ENCODE peak calls at places on chromosomes 6 and 20, in six cellular contexts. F, G, X, B, I and K are unnamed samples.
A peak's percentile ranks its signal among the peaks of the same experiment; 100 is the strongest.

GRCh38 chr20:37501940-37502339 is 19.1 kb upstream of the NNAT start:
- DNase-seq in F (no peak), G (no peak), X (peak; percentile 29), B (no peak), I (no peak), K (no peak)

GRCh38 chr6:131949909-131950766 is 1.0 kb downstream of the CCN2 start:
- DNase-seq in F (no peak), G (peak; percentile 75), X (peak; percentile 75), B (no peak), I (peak; percentile 55), K (no peak)

GRCh38 chr6:9095671-9096260 is 660.4 kb upstream of the SLC35B3 start:
- DNase-seq in F (no peak), G (no peak), X (no peak), B (no peak), I (no peak), K (no peak)

GRCh38 chr6:81979329-81979728 is 226.8 kb upstream of the TENT5A start:
- DNase-seq in F (no peak), G (no peak), X (no peak), B (no peak), I (no peak), K (no peak)

GRCh38 chr6:15429146-15430110 is 183.6 kb downstream of the JARID2 start:
- DNase-seq in F (no peak), G (peak; percentile 63), X (no peak), B (no peak), I (no peak), K (peak; percentile 50)

GRCh38 chr6:135905604-135906300 is 54.3 kb downstream of the PDE7B start:
- DNase-seq in F (no peak), G (no peak), X (no peak), B (no peak), I (no peak), K (no peak)

GRCh38 chr6:27892596-27893058 is 19.6 kb downstream of the OR2B2 start:
- DNase-seq in F (no peak), G (no peak), X (no peak), B (no peak), I (no peak), K (no peak)

GRCh38 chr6:106609699-106610098 is 19.6 kb downstream of the RTN4IP1 start:
- DNase-seq in F (no peak), G (peak; percentile 52), X (peak; percentile 36), B (no peak), I (no peak), K (peak; percentile 60)

GRCh38 chr6:2857580-2858337 is 16.1 kb upstream of the SERPINB1 start:
- DNase-seq in F (peak; percentile 90), G (no peak), X (peak; percentile 83), B (peak; percentile 92), I (peak; percentile 98), K (peak; percentile 63)

GRCh38 chr6:125267806-125268523 is 33.8 kb downstream of the HDDC2 start:
- DNase-seq in F (no peak), G (no peak), X (no peak), B (no peak), I (peak; percentile 6), K (peak; percentile 16)

GRCh38 chr6:16770701-16771569 is 9.7 kb upstream of the ATXN1 start:
- DNase-seq in F (no peak), G (peak; percentile 69), X (peak; percentile 83), B (peak; percentile 87), I (peak; percentile 76), K (peak; percentile 89)

GRCh38 chr6:52984247-52984646 is 10.8 kb downstream of the GSTA4 start:
- DNase-seq in F (peak; percentile 31), G (no peak), X (no peak), B (no peak), I (no peak), K (peak; percentile 78)

GRCh38 chr6:70221025-70221714 is 81.7 kb downstream of the COL9A1 start:
- DNase-seq in F (no peak), G (peak; percentile 12), X (peak; percentile 12), B (peak; percentile 46), I (peak; percentile 32), K (peak; percentile 49)

GRCh38 chr6:43204271-43205105 is 22.5 kb downstream of the CUL9 start:
- DNase-seq in F (no peak), G (no peak), X (no peak), B (no peak), I (no peak), K (no peak)

GRCh38 chr6:73308712-73309533 is 45.2 kb downstream of the DPPA5 start:
- DNase-seq in F (no peak), G (no peak), X (peak; percentile 35), B (peak; percentile 68), I (peak; percentile 4), K (no peak)

GRCh38 chr20:18728165-18728866 is 85.3 kb upstream of the SCP2D1 start:
- DNase-seq in F (peak; percentile 70), G (peak; percentile 38), X (no peak), B (no peak), I (no peak), K (no peak)

GRCh38 chr6:13561624-13562267 is 12.7 kb upstream of the SIRT5 start:
- DNase-seq in F (no peak), G (peak; percentile 80), X (no peak), B (no peak), I (no peak), K (peak; percentile 39)

GRCh38 chr6:1652842-1653241 is 43.1 kb downstream of the FOXC1 start:
- DNase-seq in F (no peak), G (no peak), X (no peak), B (no peak), I (no peak), K (no peak)

GRCh38 chr6:139282684-139283083 is 9.1 kb downstream of the TXLNB start:
- DNase-seq in F (no peak), G (no peak), X (no peak), B (no peak), I (no peak), K (no peak)

GRCh38 chr20:57175397-57176010 is 90.9 kb downstream of the BMP7 start:
- DNase-seq in F (no peak), G (no peak), X (no peak), B (no peak), I (no peak), K (no peak)

GRCh38 chr6:42239736-42240375 is 22.2 kb upstream of the MRPS10 start:
- DNase-seq in F (no peak), G (no peak), X (no peak), B (no peak), I (no peak), K (no peak)

GRCh38 chr20:36579996-36580545 is 6.7 kb downstream of the TGIF2 start:
- DNase-seq in F (no peak), G (no peak), X (no peak), B (no peak), I (peak; percentile 25), K (no peak)

GRCh38 chr20:49685809-49686208 is 27.9 kb downstream of the B4GALT5 start:
- DNase-seq in F (no peak), G (no peak), X (no peak), B (peak; percentile 28), I (no peak), K (peak; percentile 58)

GRCh38 chr6:27839303-27840081 is 72.7 kb downstream of the OR2B2 start:
- DNase-seq in F (no peak), G (peak; percentile 59), X (peak; percentile 74), B (no peak), I (peak; percentile 70), K (peak; percentile 65)

GRCh38 chr6:72140795-72141194 is 254.4 kb downstream of the RIMS1 start:
- DNase-seq in F (no peak), G (no peak), X (no peak), B (no peak), I (no peak), K (no peak)

GRCh38 chr6:53928641-53929339 is 134.0 kb downstream of the LRRC1 start:
- DNase-seq in F (no peak), G (peak; percentile 40), X (no peak), B (no peak), I (peak; percentile 94), K (peak; percentile 14)

GRCh38 chr20:47952165-47952564 is 166.9 kb upstream of the SULF2 start:
- DNase-seq in F (no peak), G (no peak), X (no peak), B (no peak), I (no peak), K (no peak)

GRCh38 chr20:47951521-47951951 is 166.3 kb upstream of the SULF2 start:
- DNase-seq in F (no peak), G (no peak), X (no peak), B (no peak), I (peak; percentile 28), K (no peak)

GRCh38 chr20:47949230-47949629 is 163.9 kb upstream of the SULF2 start:
- DNase-seq in F (no peak), G (no peak), X (no peak), B (no peak), I (no peak), K (peak; percentile 20)

GRCh38 chr20:47950557-47951283 is 165.4 kb upstream of the SULF2 start:
- DNase-seq in F (no peak), G (no peak), X (no peak), B (no peak), I (no peak), K (no peak)

GRCh38 chr20:47950103-47950502 is 164.8 kb upstream of the SULF2 start:
- DNase-seq in F (no peak), G (no peak), X (peak; percentile 20), B (no peak), I (peak; percentile 77), K (no peak)
- TF ChIP-seq MAX in F (no peak), G (no peak), X (no peak), B (no peak), I (no peak), K (no peak)

GRCh38 chr6:90021701-90022100 is 127.4 kb downstream of the GJA10 start:
- DNase-seq in F (no peak), G (no peak), X (no peak), B (no peak), I (no peak), K (no peak)
- TF ChIP-seq MYC in F (no peak), G (no peak), X (no peak), B (no peak), I (no peak), K (no peak)

GRCh38 chr6:147758305-147758704 is 249.8 kb downstream of the SAMD5 start:
- DNase-seq in F (no peak), G (no peak), X (no peak), B (no peak), I (no peak), K (no peak)

GRCh38 chr6:147756000-147756399 is 247.5 kb downstream of the SAMD5 start:
- DNase-seq in F (no peak), G (no peak), X (no peak), B (no peak), I (no peak), K (no peak)

GRCh38 chr6:147759088-147759487 is 250.6 kb downstream of the SAMD5 start:
- DNase-seq in F (no peak), G (no peak), X (no peak), B (no peak), I (no peak), K (no peak)
- TF ChIP-seq MAX in F (no peak), G (no peak), X (no peak), B (no peak), I (no peak), K (no peak)

DNA sequence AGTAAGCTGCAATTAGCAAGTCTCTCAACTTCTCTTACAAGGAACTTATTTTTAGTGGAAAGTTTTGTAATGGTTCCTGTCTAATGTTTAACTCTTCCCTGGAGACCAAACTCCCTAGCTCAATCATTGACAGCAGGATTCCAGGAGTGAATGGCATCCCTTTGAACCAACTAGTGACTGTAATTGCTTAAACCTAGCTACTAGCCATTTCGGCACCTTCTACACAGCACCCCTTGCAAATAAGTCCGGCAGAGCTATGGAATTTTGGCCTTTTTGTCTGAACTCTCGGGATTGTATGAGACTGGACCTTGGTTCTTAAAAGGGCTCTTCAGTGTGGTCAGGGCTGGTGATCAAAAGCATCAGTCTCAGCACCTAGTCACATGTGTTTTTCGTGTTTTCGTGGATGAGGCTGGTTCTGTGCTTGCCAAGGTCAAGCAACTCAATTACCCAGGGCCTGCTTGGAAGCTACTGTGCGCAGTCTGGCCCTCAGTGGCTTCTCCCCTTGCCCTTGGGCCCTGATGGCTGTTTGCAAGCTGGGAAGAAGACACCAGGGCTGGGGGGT is 135.3 kb upstream of the NEDD9 start:
- DNase-seq in F (no peak), G (peak; percentile 100), X (peak; percentile 75), B (no peak), I (no peak), K (no peak)
- TF ChIP-seq MYC in F (no peak), G (peak; percentile 72), X (no peak), B (no peak), I (no peak), K (no peak)